ENCODE peak calls at places on chromosome 9, in seven cellular contexts. L is GM23338; K is aorta; X is OCI-LY7; C is CD8-positive, alpha-beta T cell; T is lung; F is osteoblast. D is an unnamed sample.

GRCh38 chr9:126343271-126343700 is 16.7 kb downstream of the MVB12B start:
- DNase-seq in L (no peak), K (no peak), X (no peak), C (no peak), T (no peak), F (peak; percentile 62), D (no peak)

GRCh38 chr9:138052635-138053320 is 175.2 kb downstream of the CACNA1B start:
- DNase-seq in L (no peak), K (peak; percentile 29), X (no peak), C (no peak), T (no peak), F (no peak), D (peak; percentile 33)

GRCh38 chr9:133821606-133822438 is 83.7 kb upstream of the SARDH start:
- DNase-seq in L (no peak), K (no peak), X (peak; percentile 29), C (no peak), T (no peak), F (no peak), D (no peak)

GRCh38 chr9:93159601-93160418 is 24.1 kb upstream of the WNK2 start:
- DNase-seq in L (peak; percentile 95), K (peak; percentile 89), X (peak; percentile 84), C (peak; percentile 43), T (peak; percentile 79), F (peak; percentile 98), D (peak; percentile 96)

GRCh38 chr9:88813810-88814209 is 177.5 kb upstream of the S1PR3 start:
- DNase-seq in L (no peak), K (no peak), X (no peak), C (no peak), T (no peak), F (no peak), D (no peak)

GRCh38 chr9:101018391-101018990 is 10.0 kb upstream of the PLPPR1 start:
- DNase-seq in L (no peak), K (no peak), X (no peak), C (no peak), T (no peak), F (no peak), D (no peak)

GRCh38 chr9:36345103-36345846 is 54.8 kb downstream of the RNF38 start:
- DNase-seq in L (peak; percentile 60), K (no peak), X (no peak), C (no peak), T (no peak), F (no peak), D (no peak)

GRCh38 chr9:110148384-110148783 is 59.6 kb downstream of the C9orf152 start:
- DNase-seq in L (no peak), K (no peak), X (peak; percentile 89), C (no peak), T (no peak), F (no peak), D (peak; percentile 82)

DNA sequence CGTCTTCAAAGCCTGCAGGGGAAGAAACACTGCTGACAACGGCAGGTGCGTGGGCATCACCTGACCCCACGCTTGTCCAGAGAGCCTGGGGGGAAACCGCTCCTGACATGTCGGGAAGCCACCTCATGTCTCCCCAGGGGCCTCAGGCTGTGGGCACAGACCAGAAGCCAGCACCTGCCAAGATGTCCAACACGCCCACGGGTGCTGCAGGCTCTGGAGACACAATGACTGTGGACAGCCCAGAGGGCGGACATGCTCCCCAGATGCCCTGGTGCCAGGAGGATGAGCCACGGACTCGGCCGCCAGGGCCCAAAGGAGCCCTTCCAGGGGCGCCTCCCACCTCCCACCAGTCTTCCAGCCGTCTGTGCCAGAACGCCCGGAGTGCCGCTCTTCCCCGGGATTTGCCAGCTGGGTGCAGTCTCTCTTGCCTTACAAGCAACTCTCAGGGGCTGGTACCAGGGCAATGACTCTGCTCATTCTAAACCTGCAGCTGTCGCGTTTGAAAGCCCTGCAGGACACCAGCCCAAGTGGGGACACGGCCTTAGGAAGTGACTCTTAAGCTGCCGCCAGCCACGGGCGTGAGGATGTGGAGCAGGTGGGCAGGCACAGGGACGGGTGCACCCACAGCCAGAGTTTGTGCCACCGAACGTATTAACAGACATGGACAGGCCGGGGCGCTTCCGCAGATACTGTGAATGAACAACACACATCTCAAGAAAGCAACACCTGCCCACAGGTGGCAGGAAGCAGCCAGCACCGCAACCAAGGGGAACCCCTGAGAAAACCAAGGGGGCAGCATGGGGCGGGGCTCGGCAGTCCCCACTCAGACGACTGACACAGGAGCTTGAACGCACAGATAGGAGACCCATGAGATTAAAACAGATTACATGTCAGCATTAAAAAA is 6.8 kb upstream of the LHX3 start:
- DNase-seq in L (no peak), K (no peak), X (peak; percentile 46), C (no peak), T (no peak), F (no peak), D (no peak)
- H3K27ac ChIP-seq in L (no peak overlapping the region), K (no peak overlapping the region), X (peak overlapping the region; percentile 37), C (no peak overlapping the region), T (no peak overlapping the region), F (no peak overlapping the region), D (no peak overlapping the region)

GRCh38 chr9:120559546-120559945 is 20.4 kb downstream of the CDK5RAP2 start:
- DNase-seq in L (no peak), K (no peak), X (no peak), C (no peak), T (no peak), F (no peak), D (no peak)
- H3K4me1 ChIP-seq in L (no peaks in the 10 kb centered on the region), K (no peaks in the 10 kb centered on the region), X (no peaks in the 10 kb centered on the region), C (no peaks in the 10 kb centered on the region), T (peaks cover 2% of the 10 kb centered on the region), F (no peaks in the 10 kb centered on the region), D (no peaks in the 10 kb centered on the region)

GRCh38 chr9:95494022-95494415 is 22.8 kb downstream of the PTCH1 start:
- DNase-seq in L (no peak), K (no peak), X (peak; percentile 86), C (no peak), T (no peak), F (no peak), D (peak; percentile 84)
- H3K27ac ChIP-seq in L (no peak overlapping the region), K (no peak overlapping the region), X (peak overlapping the region; percentile 95), C (peak overlapping the region; percentile 69), T (no peak overlapping the region), F (no peak overlapping the region), D (no peak overlapping the region)

GRCh38 chr9:109113239-109113638 is 6.5 kb downstream of the TMEM245 start:
- DNase-seq in L (no peak), K (no peak), X (no peak), C (no peak), T (no peak), F (no peak), D (no peak)
- H3K4me1 ChIP-seq in L (peaks cover 63% of the 10 kb centered on the region), K (peaks cover 11% of the 10 kb centered on the region), X (peaks cover 97% of the 10 kb centered on the region), C (peaks cover 73% of the 10 kb centered on the region), T (peaks cover 9% of the 10 kb centered on the region), F (peaks cover 66% of the 10 kb centered on the region), D (peaks cover 92% of the 10 kb centered on the region)

GRCh38 chr9:95753762-95754465 is 121.6 kb upstream of the ERCC6L2 start:
- DNase-seq in L (peak; percentile 32), K (no peak), X (no peak), C (no peak), T (no peak), F (no peak), D (no peak)
- H3K27ac ChIP-seq in L (no peak overlapping the region), K (no peak overlapping the region), X (no peak overlapping the region), C (no peak overlapping the region), T (no peak overlapping the region), F (no peak overlapping the region), D (no peak overlapping the region)

GRCh38 chr9:128249914-128250838 is 25.6 kb downstream of the GOLGA2 start:
- DNase-seq in L (peak; percentile 90), K (peak; percentile 87), X (peak; percentile 92), C (peak; percentile 97), T (peak; percentile 95), F (peak; percentile 97), D (peak; percentile 98)

GRCh38 chr9:128251701-128252100 is 24.1 kb downstream of the GOLGA2 start:
- DNase-seq in L (no peak), K (no peak), X (no peak), C (no peak), T (no peak), F (peak; percentile 82), D (no peak)

GRCh38 chr9:128247191-128247803 is 28.5 kb downstream of the GOLGA2 start:
- DNase-seq in L (no peak), K (peak; percentile 29), X (no peak), C (no peak), T (no peak), F (peak; percentile 57), D (no peak)

GRCh38 chr9:128250839-128251558 is 24.8 kb downstream of the GOLGA2 start:
- DNase-seq in L (peak; percentile 65), K (no peak), X (no peak), C (no peak), T (no peak), F (peak; percentile 42), D (no peak)

GRCh38 chr9:128249558-128249913 is 26.3 kb downstream of the GOLGA2 start:
- DNase-seq in L (no peak), K (no peak), X (no peak), C (no peak), T (no peak), F (no peak), D (no peak)
- H3K4me1 ChIP-seq in L (peaks cover 23% of the 10 kb centered on the region), K (no peaks in the 10 kb centered on the region), X (peaks cover 28% of the 10 kb centered on the region), C (peaks cover 24% of the 10 kb centered on the region), T (peaks cover 10% of the 10 kb centered on the region), F (peaks cover 9% of the 10 kb centered on the region), D (peaks cover 8% of the 10 kb centered on the region)

GRCh38 chr9:119004618-119004990 is 364.6 kb downstream of the BRINP1 start:
- DNase-seq in L (no peak), K (peak; percentile 82), X (no peak), C (no peak), T (peak; percentile 84), F (no peak), D (no peak)
- H3K27ac ChIP-seq in L (no peak overlapping the region), K (peak overlapping the region; percentile 94), X (no peak overlapping the region), C (no peak overlapping the region), T (peak overlapping the region; percentile 91), F (peak overlapping the region; percentile 81), D (no peak overlapping the region)

GRCh38 chr9:98099898-98100297 is 19.1 kb downstream of the TRIM14 start:
- DNase-seq in L (no peak), K (no peak), X (peak; percentile 76), C (no peak), T (no peak), F (no peak), D (no peak)
- H3K4me1 ChIP-seq in L (no peaks in the 10 kb centered on the region), K (no peaks in the 10 kb centered on the region), X (peaks cover 78% of the 10 kb centered on the region), C (peaks cover 67% of the 10 kb centered on the region), T (peaks cover 4% of the 10 kb centered on the region), F (no peaks in the 10 kb centered on the region), D (peaks cover 83% of the 10 kb centered on the region)